ENCODE peak calls at places on chromosomes 4 and X, in five cellular contexts. Q is HCT116, I is K562, D is HepG2, H is GM12878. A is an unnamed sample.

GRCh38 chr4:121462660-121463261 is 81.9 kb upstream of the QRFPR start:
- DNase-seq in I (peak), Q (peak), D (peak), H (no peak), A (no peak)

GRCh38 chr4:41095973-41096372 is 118.4 kb downstream of the APBB2 start:
- DNase-seq in H (peak), I (no peak), Q (no peak), D (no peak), A (no peak)

GRCh38 chr4:86159216-86159615 is 200.6 kb downstream of the MAPK10 start:
- DNase-seq in I (no peak), H (no peak), Q (no peak), D (no peak), A (no peak)

GRCh38 chr4:4694296-4694772 is 152.5 kb upstream of the STX18 start:
- DNase-seq in I (peak), D (peak), H (no peak), Q (no peak), A (peak)

GRCh38 chr4:23789765-23790164 is 100.1 kb downstream of the PPARGC1A start:
- DNase-seq in D (peak), I (no peak), Q (no peak), H (no peak), A (no peak)

GRCh38 chrX:102930990-102931756 is 5.9 kb upstream of the RAB40AL start:
- DNase-seq in I (no peak), H (no peak), D (no peak), Q (no peak), A (no peak)

GRCh38 chr4:4524364-4524763 is 17.5 kb downstream of the STX18 start:
- DNase-seq in I (no peak), Q (no peak), D (no peak), H (peak), A (no peak)

GRCh38 chr4:23934915-23935314 is 45.1 kb upstream of the PPARGC1A start:
- DNase-seq in D (no peak), Q (no peak), H (no peak), I (no peak), A (no peak)

GRCh38 chr4:10611673-10612072 is 72.9 kb downstream of the CLNK start:
- DNase-seq in I (no peak), H (no peak), Q (peak), D (no peak), A (no peak)

GRCh38 chr4:54473077-54473545 is 184.6 kb upstream of the KIT start:
- DNase-seq in H (no peak), Q (no peak), D (peak), I (peak), A (no peak)

GRCh38 chr4:24979554-24979953 is 51.2 kb downstream of the LGI2 start:
- DNase-seq in D (no peak), Q (no peak), H (no peak), I (no peak), A (no peak)

GRCh38 chr4:153440475-153440874 is 25.7 kb upstream of the TMEM131L start:
- DNase-seq in D (no peak), I (no peak), Q (no peak), H (peak), A (no peak)

GRCh38 chr4:174248407-174248806 is 35.1 kb downstream of the FBXO8 start:
- DNase-seq in H (no peak), D (no peak), I (no peak), Q (no peak), A (no peak)

GRCh38 chr4:94995684-94996394 is 238.1 kb downstream of the BMPR1B start:
- DNase-seq in I (no peak), D (no peak), Q (no peak), H (no peak), A (no peak)

DNA sequence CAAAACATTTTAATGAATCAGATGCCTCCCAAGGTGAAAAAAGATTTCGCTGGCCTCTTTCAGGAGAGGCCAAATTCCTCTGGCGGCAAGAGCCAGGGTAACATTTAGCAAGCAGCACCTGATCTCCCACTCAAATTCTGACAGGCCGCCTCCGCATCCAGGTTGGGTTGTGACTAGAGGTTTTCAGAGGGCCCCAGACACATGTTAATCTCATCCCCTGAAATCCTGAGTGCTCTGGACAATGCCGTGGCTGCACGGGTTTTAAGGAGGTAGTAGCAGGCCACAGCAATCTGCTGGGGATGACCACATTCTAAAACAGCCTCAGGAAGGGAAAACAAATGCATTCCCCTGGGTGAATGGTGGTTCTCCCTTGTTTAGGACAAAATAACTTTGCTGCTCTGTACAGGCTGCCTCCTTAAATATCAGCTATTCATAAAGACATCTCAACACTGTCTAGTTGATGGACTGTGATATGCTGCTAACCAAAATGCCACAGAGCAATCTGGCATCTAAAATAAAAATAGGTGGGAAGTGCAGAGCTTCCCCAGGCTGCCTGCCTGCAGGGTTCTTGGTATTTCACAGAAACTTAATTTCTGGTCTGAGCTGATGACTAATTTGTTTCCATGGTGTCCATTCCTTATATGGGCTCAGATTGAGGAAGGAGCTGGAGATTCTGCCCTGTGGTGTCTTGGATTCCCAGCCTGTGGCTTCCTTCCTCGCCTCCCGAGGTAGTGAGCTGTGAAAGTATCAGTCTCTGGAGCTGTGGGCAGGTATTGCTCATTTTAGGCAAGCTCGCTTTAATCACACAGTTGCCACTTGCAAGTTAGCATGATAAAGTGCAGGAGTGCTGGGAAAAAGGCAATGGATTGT is 202.1 kb downstream of the DCLK2 start:
- DNase-seq in D (no peak), I (no peak), H (no peak), Q (no peak), A (no peak)
- TF ChIP-seq SRF in D (no peak), I (no peak), H (no peak), Q (peak), A (no peak)

DNA sequence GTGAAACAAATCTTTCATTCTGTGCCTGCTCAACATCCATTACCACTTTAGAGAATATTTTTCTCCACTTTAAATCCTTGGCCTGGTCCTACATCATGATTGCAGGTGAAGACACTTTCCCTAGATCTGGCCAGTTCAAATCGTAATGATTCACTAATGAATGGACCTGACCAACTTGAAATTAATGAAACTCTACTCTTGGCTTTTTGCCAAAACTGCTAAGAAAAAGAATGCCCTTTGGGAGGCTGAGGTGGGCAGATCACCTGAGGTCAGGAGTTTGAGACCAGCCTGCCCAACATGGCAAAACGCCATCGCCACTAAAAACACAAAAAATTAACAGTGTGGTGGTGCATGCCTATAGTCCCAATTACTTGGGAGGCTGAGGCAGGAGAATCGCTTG is 1082.6 kb upstream of the LCORL start:
- DNase-seq in H (no peak), D (no peak), I (no peak), Q (no peak), A (no peak)
- TF ChIP-seq JUND in H (no peak), D (no peak), I (no peak), Q (no peak), A (no peak)

DNA sequence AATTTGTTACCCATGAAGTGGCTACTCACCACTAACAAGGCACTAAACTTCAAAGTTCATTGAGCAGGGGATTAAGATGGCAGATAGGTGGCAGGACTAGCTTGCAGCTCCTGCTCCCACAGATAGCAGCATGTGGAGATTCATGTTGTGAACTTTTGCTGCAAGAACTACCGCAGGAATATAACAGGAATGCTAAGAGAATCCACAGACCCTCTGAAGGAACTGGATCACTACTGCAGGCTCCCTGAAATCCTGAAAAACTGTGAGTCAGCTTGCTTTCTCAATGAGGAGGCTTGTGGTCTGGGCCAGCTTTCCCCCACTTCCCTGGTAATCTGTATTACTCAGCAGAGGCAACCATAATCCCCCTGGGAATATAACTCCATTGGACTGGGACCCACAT is 118.5 kb upstream of the VCX2 start:
- DNase-seq in I (no peak), H (no peak), Q (no peak), D (no peak), A (no peak)
- TF ChIP-seq MAX in I (no peak), H (no peak), Q (no peak), D (no peak), A (no peak)

GRCh38 chr4:36187723-36188333 is 56.5 kb downstream of the ARAP2 start:
- DNase-seq in D (peak), I (no peak), H (no peak), Q (peak), A (no peak)
- TF ChIP-seq SRF in D (no peak), I (no peak), H (no peak), Q (no peak), A (no peak)

GRCh38 chr4:70721747-70722146 is at the start of gene RUFY3:
- DNase-seq in Q (no peak), H (no peak), I (no peak), D (no peak), A (no peak)
- TF ChIP-seq JUND in Q (no peak), H (no peak), I (no peak), D (no peak), A (no peak)

A was measured in H1.